ENCODE peak calls at places on chromosomes 3 and 15, in nine cellular contexts. One of them, this sample, is unnamed.

GRCh38 chr3:106261915-106262683 is 393.3 kb upstream of the CBLB start:
- DNase-seq in epithelial cell of esophagus: no peak
- DNase-seq in BJ: peak; percentile 81
- DNase-seq in cardiac muscle cell: no peak
- DNase-seq in adrenal gland: no peak
- DNase-seq in small intestine: no peak
- DNase-seq in A549: no peak
- DNase-seq in GM06990: no peak
- DNase-seq in lower leg skin: no peak
- DNase-seq in this sample: no peak

GRCh38 chr3:108127301-108127988 is 36.6 kb upstream of the CD47 start:
- DNase-seq in epithelial cell of esophagus: peak; percentile 90
- DNase-seq in small intestine: peak; percentile 73
- DNase-seq in GM06990: peak; percentile 31
- DNase-seq in BJ: no peak
- DNase-seq in lower leg skin: no peak
- DNase-seq in A549: no peak
- DNase-seq in adrenal gland: no peak
- DNase-seq in cardiac muscle cell: peak; percentile 15
- DNase-seq in this sample: no peak

GRCh38 chr15:91304794-91305193 is 204.7 kb downstream of the SV2B start:
- DNase-seq in epithelial cell of esophagus: no peak
- DNase-seq in small intestine: no peak
- DNase-seq in BJ: no peak
- DNase-seq in lower leg skin: no peak
- DNase-seq in A549: no peak
- DNase-seq in GM06990: no peak
- DNase-seq in adrenal gland: no peak
- DNase-seq in cardiac muscle cell: no peak
- DNase-seq in this sample: no peak

GRCh38 chr15:47822066-47822465 is 104.8 kb downstream of the SEMA6D start:
- DNase-seq in GM06990: no peak
- DNase-seq in adrenal gland: no peak
- DNase-seq in A549: no peak
- DNase-seq in BJ: no peak
- DNase-seq in lower leg skin: no peak
- DNase-seq in small intestine: no peak
- DNase-seq in cardiac muscle cell: no peak
- DNase-seq in epithelial cell of esophagus: no peak
- DNase-seq in this sample: no peak

GRCh38 chr3:105277656-105278055 is 89.1 kb upstream of the ALCAM start:
- DNase-seq in adrenal gland: no peak
- DNase-seq in BJ: no peak
- DNase-seq in lower leg skin: no peak
- DNase-seq in epithelial cell of esophagus: peak; percentile 66
- DNase-seq in GM06990: no peak
- DNase-seq in A549: no peak
- DNase-seq in small intestine: no peak
- DNase-seq in cardiac muscle cell: no peak
- DNase-seq in this sample: no peak

GRCh38 chr3:170352936-170353335 is 4.6 kb upstream of the SKIL start:
- DNase-seq in adrenal gland: no peak
- DNase-seq in epithelial cell of esophagus: no peak
- DNase-seq in BJ: no peak
- DNase-seq in A549: no peak
- DNase-seq in cardiac muscle cell: no peak
- DNase-seq in GM06990: peak; percentile 37
- DNase-seq in small intestine: no peak
- DNase-seq in lower leg skin: no peak
- DNase-seq in this sample: no peak

GRCh38 chr15:70437882-70438331 is 325.5 kb downstream of the UACA start:
- DNase-seq in adrenal gland: no peak
- DNase-seq in BJ: no peak
- DNase-seq in GM06990: no peak
- DNase-seq in epithelial cell of esophagus: peak; percentile 90
- DNase-seq in lower leg skin: no peak
- DNase-seq in cardiac muscle cell: peak; percentile 63
- DNase-seq in small intestine: no peak
- DNase-seq in A549: no peak
- DNase-seq in this sample: no peak

GRCh38 chr3:24069045-24069444 is 124.0 kb downstream of the NR1D2 start:
- DNase-seq in adrenal gland: no peak
- DNase-seq in small intestine: no peak
- DNase-seq in cardiac muscle cell: no peak
- DNase-seq in epithelial cell of esophagus: no peak
- DNase-seq in GM06990: no peak
- DNase-seq in lower leg skin: no peak
- DNase-seq in BJ: no peak
- DNase-seq in A549: no peak
- DNase-seq in this sample: peak; percentile 24

GRCh38 chr15:52802110-52802509 is 12.0 kb upstream of the ONECUT1 start:
- DNase-seq in small intestine: no peak
- DNase-seq in adrenal gland: no peak
- DNase-seq in BJ: no peak
- DNase-seq in epithelial cell of esophagus: no peak
- DNase-seq in GM06990: no peak
- DNase-seq in A549: no peak
- DNase-seq in cardiac muscle cell: no peak
- DNase-seq in lower leg skin: no peak
- DNase-seq in this sample: no peak

GRCh38 chr15:52805351-52806283 is 15.5 kb upstream of the ONECUT1 start:
- DNase-seq in adrenal gland: no peak
- DNase-seq in lower leg skin: no peak
- DNase-seq in A549: no peak
- DNase-seq in epithelial cell of esophagus: no peak
- DNase-seq in cardiac muscle cell: no peak
- DNase-seq in BJ: no peak
- DNase-seq in GM06990: no peak
- DNase-seq in small intestine: no peak
- DNase-seq in this sample: no peak

GRCh38 chr15:52804526-52805081 is 14.5 kb upstream of the ONECUT1 start:
- DNase-seq in BJ: no peak
- DNase-seq in lower leg skin: no peak
- DNase-seq in cardiac muscle cell: no peak
- DNase-seq in A549: no peak
- DNase-seq in adrenal gland: no peak
- DNase-seq in GM06990: no peak
- DNase-seq in small intestine: no peak
- DNase-seq in epithelial cell of esophagus: no peak
- DNase-seq in this sample: no peak

GRCh38 chr15:52801748-52802085 is 11.6 kb upstream of the ONECUT1 start:
- DNase-seq in small intestine: no peak
- DNase-seq in lower leg skin: no peak
- DNase-seq in A549: no peak
- DNase-seq in GM06990: no peak
- DNase-seq in cardiac muscle cell: no peak
- DNase-seq in adrenal gland: no peak
- DNase-seq in epithelial cell of esophagus: no peak
- DNase-seq in BJ: no peak
- DNase-seq in this sample: no peak

DNA sequence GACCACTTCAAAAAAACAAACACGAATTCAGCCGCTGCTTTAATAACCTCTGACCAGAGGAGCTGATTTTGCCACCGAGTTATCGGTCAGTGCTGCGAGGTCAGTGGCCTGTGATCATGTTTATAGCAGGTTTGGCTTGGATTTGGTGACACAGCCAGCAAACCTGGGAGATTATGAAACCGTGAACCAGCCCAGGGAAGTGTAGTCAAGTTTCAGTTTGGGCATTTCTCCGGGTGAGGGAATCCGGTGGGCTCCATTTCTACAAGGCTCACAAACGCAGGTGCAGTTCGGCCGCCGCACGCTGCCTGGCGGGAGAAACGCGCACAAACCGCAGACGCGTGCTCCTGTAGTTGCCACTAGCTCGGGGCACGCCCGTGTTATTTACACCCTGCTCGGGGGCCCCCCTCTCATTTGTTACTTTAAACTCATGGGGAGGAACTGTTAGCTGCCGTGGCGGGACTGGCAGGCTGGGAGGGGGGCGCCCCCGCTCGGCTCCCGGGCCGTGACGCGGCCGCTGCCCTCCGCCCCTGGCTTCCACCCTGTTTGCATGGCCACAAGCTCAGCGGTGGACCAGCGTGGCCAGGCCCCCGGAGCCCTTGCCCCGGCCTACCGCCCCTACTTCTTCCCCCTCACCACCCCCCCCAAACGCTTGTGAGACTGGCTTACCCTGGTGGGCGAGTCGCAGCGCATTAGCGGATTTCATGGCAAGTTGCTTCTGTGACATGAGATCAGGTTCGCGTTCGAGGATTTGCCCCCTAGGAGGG is 13.6 kb upstream of the ONECUT1 start:
- DNase-seq in BJ: no peak
- DNase-seq in cardiac muscle cell: no peak
- DNase-seq in adrenal gland: no peak
- DNase-seq in epithelial cell of esophagus: no peak
- DNase-seq in lower leg skin: no peak
- DNase-seq in small intestine: no peak
- DNase-seq in GM06990: no peak
- DNase-seq in A549: no peak
- DNase-seq in this sample: no peak
- H3K4me3 ChIP-seq in BJ: no peak overlapping the region
- H3K4me3 ChIP-seq in cardiac muscle cell: peak overlapping the region; percentile 20
- H3K4me3 ChIP-seq in adrenal gland: no peak overlapping the region
- H3K4me3 ChIP-seq in epithelial cell of esophagus: no peak overlapping the region
- H3K4me3 ChIP-seq in lower leg skin: no peak overlapping the region
- H3K4me3 ChIP-seq in small intestine: no peak overlapping the region
- H3K4me3 ChIP-seq in GM06990: no peak overlapping the region
- H3K4me3 ChIP-seq in A549: no peak overlapping the region
- H3K4me3 ChIP-seq in this sample: no peak overlapping the region

GRCh38 chr15:76546805-76547204 is 210.2 kb downstream of the ISL2 start:
- DNase-seq in GM06990: no peak
- DNase-seq in A549: no peak
- DNase-seq in cardiac muscle cell: no peak
- DNase-seq in epithelial cell of esophagus: no peak
- DNase-seq in lower leg skin: no peak
- DNase-seq in adrenal gland: no peak
- DNase-seq in small intestine: no peak
- DNase-seq in BJ: no peak
- DNase-seq in this sample: no peak
- H3K4me3 ChIP-seq in GM06990: no peak overlapping the region
- H3K4me3 ChIP-seq in A549: no peak overlapping the region
- H3K4me3 ChIP-seq in cardiac muscle cell: no peak overlapping the region
- H3K4me3 ChIP-seq in epithelial cell of esophagus: no peak overlapping the region
- H3K4me3 ChIP-seq in lower leg skin: no peak overlapping the region
- H3K4me3 ChIP-seq in adrenal gland: no peak overlapping the region
- H3K4me3 ChIP-seq in small intestine: no peak overlapping the region
- H3K4me3 ChIP-seq in BJ: no peak overlapping the region
- H3K4me3 ChIP-seq in this sample: no peak overlapping the region

DNA sequence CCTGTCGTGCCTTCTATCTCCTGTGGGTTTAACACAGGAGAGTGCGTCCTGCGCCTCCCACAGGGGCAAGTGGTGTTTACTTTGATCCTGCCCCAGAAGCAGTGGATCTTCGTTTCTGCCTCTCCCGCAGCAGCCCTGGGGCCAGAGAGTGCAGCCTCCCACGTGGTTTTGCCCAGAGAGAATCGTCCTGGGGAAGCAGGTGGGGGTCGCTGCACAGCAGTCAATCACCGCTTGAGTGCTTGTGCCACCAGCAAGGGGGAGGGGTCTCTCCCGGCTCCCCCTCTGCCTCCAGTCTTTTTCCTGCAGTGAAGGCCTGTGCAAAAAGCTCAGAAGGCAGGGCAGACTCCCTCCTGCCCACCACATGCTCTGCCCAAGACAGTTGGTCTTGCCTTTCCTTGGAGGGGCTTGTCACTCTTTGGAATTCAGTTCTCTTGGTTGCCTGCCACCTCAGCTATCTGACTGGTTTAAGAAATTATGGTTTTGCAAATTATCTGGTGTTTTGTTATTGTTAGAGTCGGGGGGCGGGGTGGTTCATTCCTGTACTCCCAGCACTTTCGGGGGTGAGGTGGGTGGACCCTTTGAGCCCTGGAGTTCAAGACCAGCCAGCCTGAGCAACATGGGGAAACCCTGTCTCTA is 26.9 kb downstream of the STOML1 start:
- DNase-seq in lower leg skin: no peak
- DNase-seq in GM06990: peak; percentile 69
- DNase-seq in BJ: no peak
- DNase-seq in adrenal gland: no peak
- DNase-seq in epithelial cell of esophagus: no peak
- DNase-seq in A549: no peak
- DNase-seq in small intestine: no peak
- DNase-seq in cardiac muscle cell: peak; percentile 48
- DNase-seq in this sample: no peak
- H3K4me3 ChIP-seq in lower leg skin: no peak overlapping the region
- H3K4me3 ChIP-seq in GM06990: peak overlapping the region; percentile 16
- H3K4me3 ChIP-seq in BJ: no peak overlapping the region
- H3K4me3 ChIP-seq in adrenal gland: no peak overlapping the region
- H3K4me3 ChIP-seq in epithelial cell of esophagus: no peak overlapping the region
- H3K4me3 ChIP-seq in A549: no peak overlapping the region
- H3K4me3 ChIP-seq in small intestine: no peak overlapping the region
- H3K4me3 ChIP-seq in cardiac muscle cell: no peak overlapping the region
- H3K4me3 ChIP-seq in this sample: no peak overlapping the region

DNA sequence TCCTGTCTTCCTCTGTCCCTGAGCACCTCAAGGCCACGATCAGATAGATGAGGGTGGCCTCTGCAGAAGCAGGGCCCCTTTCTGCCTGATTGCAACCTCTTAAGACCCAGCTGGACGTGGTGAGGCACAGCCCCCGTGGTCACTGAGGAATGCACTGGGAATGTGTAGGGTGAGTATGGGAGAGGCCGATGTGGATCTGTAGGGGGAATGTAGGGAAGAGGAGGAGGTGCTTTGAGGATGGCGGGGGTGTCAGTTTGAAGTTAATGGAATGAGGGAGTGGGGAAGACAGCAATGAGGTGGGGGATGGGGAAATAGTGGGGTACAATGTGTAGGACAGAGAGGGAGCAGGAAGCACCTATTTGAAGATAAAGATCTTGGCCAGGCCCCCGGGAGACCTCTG is 785 bp upstream of the IQCF5 start:
- DNase-seq in BJ: no peak
- DNase-seq in small intestine: no peak
- DNase-seq in cardiac muscle cell: no peak
- DNase-seq in GM06990: no peak
- DNase-seq in epithelial cell of esophagus: no peak
- DNase-seq in lower leg skin: no peak
- DNase-seq in adrenal gland: no peak
- DNase-seq in A549: no peak
- DNase-seq in this sample: no peak
- H3K4me3 ChIP-seq in BJ: no peak overlapping the region
- H3K4me3 ChIP-seq in small intestine: no peak overlapping the region
- H3K4me3 ChIP-seq in cardiac muscle cell: no peak overlapping the region
- H3K4me3 ChIP-seq in GM06990: no peak overlapping the region
- H3K4me3 ChIP-seq in epithelial cell of esophagus: no peak overlapping the region
- H3K4me3 ChIP-seq in lower leg skin: no peak overlapping the region
- H3K4me3 ChIP-seq in adrenal gland: no peak overlapping the region
- H3K4me3 ChIP-seq in A549: no peak overlapping the region
- H3K4me3 ChIP-seq in this sample: no peak overlapping the region